ENCODE peak calls at places on chromosomes 5 and 9, in eight cellular contexts. P is smooth muscle cell of the brain vasculature; R is activated CD8-positive, alpha-beta memory T cell treated with anti-CD3 and anti-CD28 coated beads for 4 hours; N is keratinocyte; B is GM23338; Z is endothelial cell; F is fibroblast of mammary gland; J is iPS-NIHi11. G is an unnamed sample.

GRCh38 chr9:89811896-89812450 is 207.2 kb downstream of the GADD45G start:
- DNase-seq in F (no peak), P (no peak), R (no peak), J (no peak), B (no peak), N (no peak), Z (no peak), G (no peak)

GRCh38 chr5:63245271-63245670 is 666.7 kb downstream of the LRRC70 start:
- DNase-seq in J (no peak), R (no peak), P (no peak), F (peak), N (peak), B (no peak), Z (no peak), G (no peak)

GRCh38 chr5:56717253-56717987 is 97.9 kb upstream of the MAP3K1 start:
- DNase-seq in J (no peak), Z (no peak), B (no peak), P (no peak), R (no peak), N (peak), F (no peak), G (no peak)

GRCh38 chr9:99176527-99177013 is 45.2 kb downstream of the ALG2 start:
- DNase-seq in B (no peak), N (no peak), R (no peak), P (no peak), J (no peak), F (no peak), Z (no peak), G (no peak)

GRCh38 chr9:72220589-72220988 is 71.3 kb downstream of the GDA start:
- DNase-seq in J (no peak), P (no peak), R (no peak), Z (no peak), B (no peak), N (no peak), F (no peak), G (no peak)

GRCh38 chr9:125655691-125656410 is 51.2 kb downstream of the MAPKAP1 start:
- DNase-seq in J (no peak), B (peak), P (no peak), F (no peak), Z (no peak), R (no peak), N (no peak), G (no peak)

GRCh38 chr5:109141499-109142200 is 268.1 kb downstream of the PJA2 start:
- DNase-seq in P (no peak), F (peak), R (no peak), B (peak), Z (no peak), J (no peak), N (no peak), G (no peak)

GRCh38 chr9:123058834-123059233 is 25.4 kb downstream of the GPR21 start:
- DNase-seq in N (no peak), P (no peak), B (no peak), Z (no peak), J (no peak), F (peak), R (no peak), G (no peak)

GRCh38 chr5:122999947-123000563 is 36.5 kb downstream of the PPIC start:
- DNase-seq in J (peak), R (no peak), Z (peak), B (peak), N (no peak), P (no peak), F (peak), G (peak)

GRCh38 chr9:134065720-134066419 is 2.0 kb downstream of the BRD3 start:
- DNase-seq in B (no peak), Z (no peak), P (no peak), F (peak), J (peak), R (peak), N (peak), G (peak)

GRCh38 chr9:80552931-80553330 is 981.2 kb downstream of the TLE4 start:
- DNase-seq in P (peak), B (peak), Z (no peak), F (peak), R (no peak), J (no peak), N (no peak), G (no peak)

GRCh38 chr5:155027993-155028629 is 14.6 kb downstream of the KIF4B start:
- DNase-seq in R (no peak), B (peak), Z (no peak), F (no peak), P (no peak), N (no peak), J (peak), G (no peak)

GRCh38 chr9:18890372-18890771 is 142.6 kb downstream of the SAXO1 start:
- DNase-seq in P (no peak), J (no peak), R (no peak), B (no peak), Z (no peak), F (peak), N (no peak), G (no peak)

GRCh38 chr9:127049044-127049443 is 73.4 kb downstream of the ANGPTL2 start:
- DNase-seq in J (no peak), F (peak), Z (peak), N (peak), P (peak), B (no peak), R (no peak), G (no peak)

GRCh38 chr9:69180670-69181069 is 6.6 kb downstream of the TJP2 start:
- DNase-seq in R (no peak), P (peak), N (peak), F (peak), Z (no peak), J (no peak), B (no peak), G (no peak)

GRCh38 chr9:137110911-137111787 is 3.4 kb downstream of the DPP7 start:
- DNase-seq in J (no peak), N (no peak), F (no peak), R (no peak), P (no peak), Z (no peak), B (no peak), G (no peak)

GRCh38 chr5:119596046-119596445 is 33.3 kb upstream of the FAM170A start:
- DNase-seq in Z (no peak), B (no peak), N (no peak), P (no peak), R (no peak), J (no peak), F (no peak), G (no peak)

GRCh38 chr5:153079396-153079795 is 411.1 kb upstream of the GRIA1 start:
- DNase-seq in J (no peak), B (no peak), N (peak), P (no peak), R (no peak), Z (no peak), F (no peak), G (no peak)

GRCh38 chr5:127030259-127031146 is at the start of gene MARCHF3:
- DNase-seq in Z (peak), N (peak), R (peak), P (peak), F (peak), B (peak), J (peak), G (peak)

GRCh38 chr5:97842687-97843086 is 659.6 kb upstream of the RIOK2 start:
- DNase-seq in R (no peak), N (no peak), F (no peak), Z (no peak), J (no peak), B (no peak), P (no peak), G (no peak)

GRCh38 chr5:157160001-157160400 is 6.1 kb downstream of the GARIN3 start:
- DNase-seq in J (no peak), R (no peak), B (no peak), N (no peak), F (no peak), Z (no peak), P (no peak), G (no peak)

GRCh38 chr5:179534431-179534830 is 15.9 kb upstream of the RUFY1 start:
- DNase-seq in P (no peak), N (no peak), J (no peak), R (no peak), Z (no peak), B (no peak), F (no peak), G (no peak)

GRCh38 chr9:114035845-114036785 is 42.0 kb downstream of the AMBP start:
- DNase-seq in R (no peak), P (no peak), Z (no peak), N (no peak), F (no peak), J (no peak), B (no peak), G (no peak)

GRCh38 chr5:5270958-5271605 is 131.0 kb downstream of the ADAMTS16 start:
- DNase-seq in N (peak), B (peak), J (peak), R (no peak), Z (peak), F (peak), P (peak), G (no peak)

GRCh38 chr5:79886456-79886855 is 104.6 kb downstream of the MTX3 start:
- DNase-seq in P (no peak), B (no peak), Z (no peak), R (no peak), N (no peak), F (no peak), J (no peak), G (no peak)

GRCh38 chr9:122350577-122351355 is 20.1 kb upstream of the PTGS1 start:
- DNase-seq in P (peak), R (peak), J (peak), N (no peak), F (peak), Z (peak), B (peak), G (peak)

GRCh38 chr9:127201071-127201541 is 63.5 kb upstream of the GARNL3 start:
- DNase-seq in F (no peak), N (no peak), Z (no peak), B (no peak), P (no peak), R (no peak), J (no peak), G (no peak)

GRCh38 chr5:132103380-132103951 is 29.9 kb downstream of the CSF2 start:
- DNase-seq in N (peak), P (peak), Z (no peak), R (peak), F (peak), J (no peak), B (no peak), G (peak)

GRCh38 chr5:1508679-1509290 is 15.0 kb downstream of the LPCAT1 start:
- DNase-seq in Z (no peak), R (no peak), P (no peak), N (no peak), F (no peak), B (no peak), J (no peak), G (no peak)

GRCh38 chr9:79573697-79573976 is 1.9 kb downstream of the TLE4 start:
- DNase-seq in N (no peak), J (no peak), F (no peak), R (no peak), P (no peak), B (no peak), Z (no peak), G (peak)

GRCh38 chr5:61319388-61320146 is 12.5 kb upstream of the ZSWIM6 start:
- DNase-seq in P (no peak), F (no peak), R (no peak), Z (no peak), N (no peak), J (peak), B (peak), G (peak)

GRCh38 chr9:104429147-104429546 is 74.9 kb upstream of the OR13F1 start:
- DNase-seq in N (no peak), R (no peak), Z (no peak), F (no peak), P (no peak), J (no peak), B (no peak), G (no peak)

GRCh38 chr5:2094616-2094995 is 211.9 kb upstream of the IRX4 start:
- DNase-seq in J (no peak), R (no peak), N (no peak), P (no peak), Z (no peak), F (peak), B (no peak), G (no peak)

GRCh38 chr5:60131504-60131903 is 238.0 kb upstream of the PDE4D start:
- DNase-seq in N (no peak), Z (no peak), F (no peak), B (no peak), R (no peak), J (no peak), P (no peak), G (no peak)

GRCh38 chr5:138953370-138954256 is 78.5 kb upstream of the LRRTM2 start:
- DNase-seq in R (no peak), Z (no peak), J (peak), B (no peak), F (peak), N (no peak), P (no peak), G (peak)

GRCh38 chr9:93292288-93292615 is 108.3 kb downstream of the WNK2 start:
- DNase-seq in B (no peak), J (no peak), R (no peak), N (no peak), Z (no peak), F (no peak), P (no peak), G (peak)

GRCh38 chr5:149325166-149325735 is 20.0 kb upstream of the GRPEL2 start:
- DNase-seq in Z (no peak), J (no peak), B (no peak), P (no peak), F (peak), N (peak), R (no peak), G (no peak)

GRCh38 chr5:138303365-138303764 is 28.2 kb downstream of the CDC25C start:
- DNase-seq in Z (no peak), J (no peak), B (no peak), R (no peak), N (no peak), P (no peak), F (peak), G (no peak)

GRCh38 chr5:168974081-168974480 is 326.9 kb downstream of the SLIT3 start:
- DNase-seq in J (no peak), N (no peak), R (no peak), P (no peak), B (no peak), F (peak), Z (no peak), G (no peak)

G was measured in GM20000.